ENCODE peak calls at places on chromosome 20, in ten cellular contexts. One of them, this sample, is unnamed.
A peak's percentile ranks its signal among the peaks of the same experiment; 100 is the strongest.

GRCh38 chr20:62709537-62709905 is 885 bp downstream of the NTSR1 start:
- DNase-seq in CD4-positive, CD25-positive, alpha-beta regulatory T cell: no peak
- DNase-seq in HTR-8/SVneo: no peak
- DNase-seq in activated CD4-positive, alpha-beta T cell treated with anti-CD3 and anti-CD28 coated beads for 48 hours: no peak
- DNase-seq in D341Med: no peak
- DNase-seq in nephron progenitor cell: no peak
- DNase-seq in choroid plexus epithelial cell: no peak
- DNase-seq in HS-27A: no peak
- DNase-seq in H54: no peak
- DNase-seq in AG09319: no peak
- DNase-seq in this sample: no peak

GRCh38 chr20:47784599-47785320 is 521 bp downstream of the SULF2 start:
- DNase-seq in CD4-positive, CD25-positive, alpha-beta regulatory T cell: no peak
- DNase-seq in HTR-8/SVneo: peak; percentile 77
- DNase-seq in activated CD4-positive, alpha-beta T cell treated with anti-CD3 and anti-CD28 coated beads for 48 hours: no peak
- DNase-seq in D341Med: peak; percentile 58
- DNase-seq in nephron progenitor cell: peak; percentile 66
- DNase-seq in choroid plexus epithelial cell: peak; percentile 36
- DNase-seq in HS-27A: no peak
- DNase-seq in H54: no peak
- DNase-seq in AG09319: no peak
- DNase-seq in this sample: no peak

GRCh38 chr20:18005990-18006364 is 37.2 kb downstream of the MGME1 start:
- DNase-seq in CD4-positive, CD25-positive, alpha-beta regulatory T cell: no peak
- DNase-seq in HTR-8/SVneo: no peak
- DNase-seq in activated CD4-positive, alpha-beta T cell treated with anti-CD3 and anti-CD28 coated beads for 48 hours: no peak
- DNase-seq in D341Med: no peak
- DNase-seq in nephron progenitor cell: no peak
- DNase-seq in choroid plexus epithelial cell: peak; percentile 65
- DNase-seq in HS-27A: no peak
- DNase-seq in H54: no peak
- DNase-seq in AG09319: no peak
- DNase-seq in this sample: no peak

GRCh38 chr20:49276895-49277785 is 717 bp downstream of the ZNFX1 start:
- DNase-seq in CD4-positive, CD25-positive, alpha-beta regulatory T cell: no peak
- DNase-seq in HTR-8/SVneo: peak; percentile 52
- DNase-seq in activated CD4-positive, alpha-beta T cell treated with anti-CD3 and anti-CD28 coated beads for 48 hours: peak; percentile 79
- DNase-seq in D341Med: no peak
- DNase-seq in nephron progenitor cell: peak; percentile 13
- DNase-seq in choroid plexus epithelial cell: no peak
- DNase-seq in HS-27A: no peak
- DNase-seq in H54: no peak
- DNase-seq in AG09319: no peak
- DNase-seq in this sample: no peak

GRCh38 chr20:45816951-45817651 is 4.7 kb downstream of the UBE2C start:
- DNase-seq in CD4-positive, CD25-positive, alpha-beta regulatory T cell: no peak
- DNase-seq in HTR-8/SVneo: no peak
- DNase-seq in activated CD4-positive, alpha-beta T cell treated with anti-CD3 and anti-CD28 coated beads for 48 hours: no peak
- DNase-seq in D341Med: no peak
- DNase-seq in nephron progenitor cell: no peak
- DNase-seq in choroid plexus epithelial cell: no peak
- DNase-seq in HS-27A: no peak
- DNase-seq in H54: no peak
- DNase-seq in AG09319: no peak
- DNase-seq in this sample: no peak

GRCh38 chr20:55597526-55597925 is 407.8 kb downstream of the CBLN4 start:
- DNase-seq in CD4-positive, CD25-positive, alpha-beta regulatory T cell: no peak
- DNase-seq in HTR-8/SVneo: no peak
- DNase-seq in activated CD4-positive, alpha-beta T cell treated with anti-CD3 and anti-CD28 coated beads for 48 hours: no peak
- DNase-seq in D341Med: no peak
- DNase-seq in nephron progenitor cell: no peak
- DNase-seq in choroid plexus epithelial cell: no peak
- DNase-seq in HS-27A: no peak
- DNase-seq in H54: no peak
- DNase-seq in AG09319: no peak
- DNase-seq in this sample: no peak

GRCh38 chr20:50445367-50446151 is 64.6 kb upstream of the PTPN1 start:
- DNase-seq in CD4-positive, CD25-positive, alpha-beta regulatory T cell: no peak
- DNase-seq in HTR-8/SVneo: no peak
- DNase-seq in activated CD4-positive, alpha-beta T cell treated with anti-CD3 and anti-CD28 coated beads for 48 hours: no peak
- DNase-seq in D341Med: no peak
- DNase-seq in nephron progenitor cell: no peak
- DNase-seq in choroid plexus epithelial cell: no peak
- DNase-seq in HS-27A: no peak
- DNase-seq in H54: no peak
- DNase-seq in AG09319: no peak
- DNase-seq in this sample: no peak

GRCh38 chr20:35616465-35617396 is 1.1 kb downstream of the SPAG4 start:
- DNase-seq in CD4-positive, CD25-positive, alpha-beta regulatory T cell: no peak
- DNase-seq in HTR-8/SVneo: no peak
- DNase-seq in activated CD4-positive, alpha-beta T cell treated with anti-CD3 and anti-CD28 coated beads for 48 hours: peak; percentile 80
- DNase-seq in D341Med: peak; percentile 63
- DNase-seq in nephron progenitor cell: peak; percentile 70
- DNase-seq in choroid plexus epithelial cell: peak; percentile 100
- DNase-seq in HS-27A: peak; percentile 68
- DNase-seq in H54: peak; percentile 86
- DNase-seq in AG09319: peak; percentile 40
- DNase-seq in this sample: peak; percentile 74